ENCODE peak calls at places on chromosomes 5 and 9, in five cellular contexts. One of them, this sample, is unnamed.

GRCh38 chr5:37554938-37555337 is 175.8 kb downstream of the WDR70 start:
- DNase-seq in WTC11: no peak
- DNase-seq in epithelial cell of proximal tubule: no peak
- DNase-seq in nephron progenitor cell: no peak
- DNase-seq in OCI-LY7: peak; percentile 31
- DNase-seq in this sample: no peak

GRCh38 chr5:151079838-151080619 is 805 bp downstream of the TNIP1 start:
- DNase-seq in WTC11: no peak
- DNase-seq in epithelial cell of proximal tubule: no peak
- DNase-seq in nephron progenitor cell: no peak
- DNase-seq in OCI-LY7: no peak
- DNase-seq in this sample: no peak

GRCh38 chr5:178274826-178275537 is 42.4 kb upstream of the PHYKPL start:
- DNase-seq in epithelial cell of proximal tubule: no peak
- DNase-seq in OCI-LY7: no peak
- DNase-seq in WTC11: no peak
- DNase-seq in nephron progenitor cell: no peak
- DNase-seq in this sample: no peak

GRCh38 chr5:132105688-132106087 is 32.1 kb downstream of the CSF2 start:
- DNase-seq in OCI-LY7: no peak
- DNase-seq in WTC11: no peak
- DNase-seq in epithelial cell of proximal tubule: no peak
- DNase-seq in nephron progenitor cell: no peak
- DNase-seq in this sample: no peak

GRCh38 chr5:74390822-74391221 is 249.7 kb downstream of the ENC1 start:
- DNase-seq in WTC11: no peak
- DNase-seq in OCI-LY7: no peak
- DNase-seq in nephron progenitor cell: no peak
- DNase-seq in epithelial cell of proximal tubule: no peak
- DNase-seq in this sample: no peak

GRCh38 chr9:35675732-35676392 is 2.1 kb downstream of the CA9 start:
- DNase-seq in OCI-LY7: no peak
- DNase-seq in WTC11: peak; percentile 95
- DNase-seq in epithelial cell of proximal tubule: no peak
- DNase-seq in nephron progenitor cell: peak; percentile 94
- DNase-seq in this sample: no peak

GRCh38 chr5:57900356-57900944 is 417.8 kb upstream of the ACTBL2 start:
- DNase-seq in WTC11: no peak
- DNase-seq in OCI-LY7: no peak
- DNase-seq in epithelial cell of proximal tubule: no peak
- DNase-seq in nephron progenitor cell: no peak
- DNase-seq in this sample: no peak

GRCh38 chr5:28380172-28380571 is 1341.8 kb upstream of the CDH9 start:
- DNase-seq in WTC11: no peak
- DNase-seq in epithelial cell of proximal tubule: no peak
- DNase-seq in nephron progenitor cell: no peak
- DNase-seq in OCI-LY7: no peak
- DNase-seq in this sample: no peak

GRCh38 chr9:21904776-21905175 is 89.4 kb downstream of the CDKN2A start:
- DNase-seq in epithelial cell of proximal tubule: no peak
- DNase-seq in nephron progenitor cell: no peak
- DNase-seq in WTC11: peak; percentile 46
- DNase-seq in OCI-LY7: peak; percentile 19
- DNase-seq in this sample: no peak

GRCh38 chr5:17120209-17120608 is 97.2 kb upstream of the BASP1 start:
- DNase-seq in epithelial cell of proximal tubule: no peak
- DNase-seq in OCI-LY7: no peak
- DNase-seq in nephron progenitor cell: no peak
- DNase-seq in WTC11: no peak
- DNase-seq in this sample: no peak

GRCh38 chr9:110443146-110443877 is 105.6 kb upstream of the TXNDC8 start:
- DNase-seq in WTC11: no peak
- DNase-seq in OCI-LY7: no peak
- DNase-seq in epithelial cell of proximal tubule: no peak
- DNase-seq in nephron progenitor cell: no peak
- DNase-seq in this sample: no peak

GRCh38 chr5:71699233-71699632 is 19.8 kb upstream of the CARTPT start:
- DNase-seq in epithelial cell of proximal tubule: no peak
- DNase-seq in nephron progenitor cell: no peak
- DNase-seq in WTC11: no peak
- DNase-seq in OCI-LY7: no peak
- DNase-seq in this sample: no peak

GRCh38 chr9:34413229-34413852 is 36.6 kb upstream of the MYORG start:
- DNase-seq in WTC11: peak; percentile 78
- DNase-seq in epithelial cell of proximal tubule: no peak
- DNase-seq in OCI-LY7: peak; percentile 42
- DNase-seq in nephron progenitor cell: peak; percentile 93
- DNase-seq in this sample: peak; percentile 9

GRCh38 chr5:168211245-168211644 is 80.2 kb upstream of the WWC1 start:
- DNase-seq in WTC11: no peak
- DNase-seq in epithelial cell of proximal tubule: no peak
- DNase-seq in nephron progenitor cell: no peak
- DNase-seq in OCI-LY7: no peak
- DNase-seq in this sample: no peak

GRCh38 chr5:150394103-150394502 is 18.6 kb downstream of the CD74 start:
- DNase-seq in WTC11: no peak
- DNase-seq in nephron progenitor cell: no peak
- DNase-seq in epithelial cell of proximal tubule: no peak
- DNase-seq in OCI-LY7: no peak
- DNase-seq in this sample: no peak

GRCh38 chr9:121269030-121269887 is 1.3 kb downstream of the GSN start:
- DNase-seq in WTC11: no peak
- DNase-seq in OCI-LY7: no peak
- DNase-seq in nephron progenitor cell: no peak
- DNase-seq in epithelial cell of proximal tubule: no peak
- DNase-seq in this sample: no peak

GRCh38 chr9:129400971-129401622 is 219.8 kb downstream of the C9orf50 start:
- DNase-seq in nephron progenitor cell: no peak
- DNase-seq in epithelial cell of proximal tubule: no peak
- DNase-seq in OCI-LY7: no peak
- DNase-seq in WTC11: no peak
- DNase-seq in this sample: no peak

GRCh38 chr9:26656003-26656940 is 236.3 kb downstream of the CAAP1 start:
- DNase-seq in OCI-LY7: peak; percentile 5
- DNase-seq in epithelial cell of proximal tubule: no peak
- DNase-seq in nephron progenitor cell: peak; percentile 26
- DNase-seq in WTC11: peak; percentile 56
- DNase-seq in this sample: no peak

GRCh38 chr9:14627513-14627912 is 65.7 kb downstream of the ZDHHC21 start:
- DNase-seq in epithelial cell of proximal tubule: no peak
- DNase-seq in OCI-LY7: no peak
- DNase-seq in WTC11: no peak
- DNase-seq in nephron progenitor cell: no peak
- DNase-seq in this sample: no peak

GRCh38 chr9:125747765-125748510 is 765 bp downstream of the PBX3 start:
- DNase-seq in nephron progenitor cell: peak; percentile 49
- DNase-seq in epithelial cell of proximal tubule: no peak
- DNase-seq in OCI-LY7: peak; percentile 27
- DNase-seq in WTC11: peak; percentile 40
- DNase-seq in this sample: no peak

GRCh38 chr9:78118742-78119473 is 87.3 kb upstream of the GNAQ start:
- DNase-seq in WTC11: no peak
- DNase-seq in epithelial cell of proximal tubule: no peak
- DNase-seq in OCI-LY7: peak; percentile 21
- DNase-seq in nephron progenitor cell: no peak
- DNase-seq in this sample: peak; percentile 45

GRCh38 chr5:66475731-66476130 is 120.5 kb upstream of the MAST4 start:
- DNase-seq in nephron progenitor cell: no peak
- DNase-seq in WTC11: no peak
- DNase-seq in OCI-LY7: no peak
- DNase-seq in epithelial cell of proximal tubule: no peak
- DNase-seq in this sample: no peak
- TF ChIP-seq CTCF in nephron progenitor cell: no peak
- TF ChIP-seq CTCF in WTC11: no peak
- TF ChIP-seq CTCF in OCI-LY7: no peak
- TF ChIP-seq CTCF in epithelial cell of proximal tubule: no peak
- TF ChIP-seq CTCF in this sample: no peak

GRCh38 chr9:135786146-135786690 is 84.2 kb downstream of the KCNT1 start:
- DNase-seq in epithelial cell of proximal tubule: no peak
- DNase-seq in OCI-LY7: no peak
- DNase-seq in WTC11: no peak
- DNase-seq in nephron progenitor cell: no peak
- DNase-seq in this sample: no peak
- TF ChIP-seq CTCF in epithelial cell of proximal tubule: no peak
- TF ChIP-seq CTCF in OCI-LY7: no peak
- TF ChIP-seq CTCF in WTC11: no peak
- TF ChIP-seq CTCF in nephron progenitor cell: no peak
- TF ChIP-seq CTCF in this sample: no peak

DNA sequence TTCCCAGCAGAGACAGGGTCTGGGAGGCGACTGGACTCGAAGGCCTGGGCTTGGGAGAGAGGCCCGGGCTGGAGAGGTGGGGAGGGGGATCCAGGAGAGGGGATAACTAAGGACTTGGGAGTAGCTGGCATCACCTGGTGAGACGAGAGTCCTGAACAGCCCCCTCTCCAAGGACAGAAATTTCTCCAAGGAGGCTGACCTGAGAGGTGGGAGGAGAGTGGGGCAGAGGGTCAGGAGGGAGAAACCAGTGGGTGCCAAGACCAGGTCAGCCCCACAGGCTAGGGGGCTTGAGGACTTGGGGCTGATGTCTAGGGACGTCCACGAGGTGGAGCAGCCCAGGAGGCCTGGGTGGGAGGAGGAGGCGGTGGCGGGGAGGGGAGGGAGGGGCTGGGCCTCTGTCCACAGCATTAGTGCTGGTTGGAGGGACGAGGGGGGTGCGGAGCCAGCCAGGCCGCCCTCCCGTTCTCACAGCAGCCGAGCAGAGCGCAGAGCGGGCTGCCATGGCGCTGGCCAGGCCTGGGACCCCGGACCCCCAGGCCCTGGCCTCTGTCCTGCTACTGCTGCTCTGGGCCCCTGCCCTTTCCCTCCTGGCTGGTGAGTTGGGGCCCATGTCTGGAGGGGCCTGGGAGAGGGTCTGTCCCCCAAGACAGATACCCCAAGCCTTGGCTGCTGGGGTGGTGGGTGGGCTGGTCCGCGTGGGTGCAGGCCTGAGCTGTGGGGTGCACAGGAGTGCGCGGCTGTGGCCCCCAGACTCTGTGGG is at the start of gene CRB2:
- DNase-seq in OCI-LY7: no peak
- DNase-seq in epithelial cell of proximal tubule: no peak
- DNase-seq in nephron progenitor cell: peak; percentile 85
- DNase-seq in WTC11: peak; percentile 64
- DNase-seq in this sample: no peak
- TF ChIP-seq CTCF in OCI-LY7: no peak
- TF ChIP-seq CTCF in epithelial cell of proximal tubule: peak; percentile 24
- TF ChIP-seq CTCF in nephron progenitor cell: peak; percentile 25
- TF ChIP-seq CTCF in WTC11: no peak
- TF ChIP-seq CTCF in this sample: peak; percentile 50

DNA sequence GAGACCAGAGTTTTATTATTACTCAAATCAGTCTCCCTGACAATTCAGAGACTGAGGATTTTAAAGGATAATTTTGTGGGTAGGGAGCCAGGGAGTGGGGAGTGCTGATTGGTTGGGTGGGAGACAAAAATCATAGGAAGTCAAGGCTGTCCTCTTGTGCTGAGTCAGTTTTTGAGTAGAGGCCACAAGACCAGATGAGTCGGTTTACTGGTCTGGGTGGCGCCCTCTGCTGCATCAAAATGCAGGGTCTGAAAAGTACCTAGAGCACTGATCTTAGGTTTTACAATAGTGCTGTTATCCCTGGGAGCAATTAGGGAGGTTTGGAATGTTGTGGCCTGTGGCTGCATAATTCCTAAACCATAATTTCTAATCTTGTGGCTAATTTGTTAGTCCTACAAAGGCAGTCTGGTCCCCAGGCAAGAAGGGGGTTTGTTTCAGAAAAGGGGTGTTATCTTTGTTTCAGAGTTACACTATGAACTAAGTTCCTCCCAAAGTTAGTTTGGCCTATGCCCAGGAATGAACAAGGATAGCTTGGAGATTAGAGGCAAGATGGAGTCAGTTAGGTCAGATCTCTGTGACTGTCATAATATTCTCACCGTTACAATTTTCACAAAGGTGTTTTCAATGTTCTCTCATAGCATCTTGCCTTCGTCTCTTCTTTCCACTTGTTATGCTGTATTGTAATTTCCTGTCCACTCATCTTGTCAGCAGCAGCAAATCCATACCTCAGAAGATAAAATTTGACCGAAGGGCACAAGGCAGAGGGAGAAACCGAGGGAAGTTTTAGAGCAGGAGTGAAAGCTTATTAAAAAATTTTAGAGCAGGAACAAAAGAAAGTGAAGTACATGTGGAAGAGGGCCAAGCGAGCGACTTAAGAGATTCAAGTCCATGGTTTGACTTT is 59.2 kb upstream of the CLINT1 start:
- DNase-seq in WTC11: peak; percentile 76
- DNase-seq in nephron progenitor cell: peak; percentile 43
- DNase-seq in epithelial cell of proximal tubule: peak; percentile 50
- DNase-seq in OCI-LY7: peak; percentile 84
- DNase-seq in this sample: no peak
- TF ChIP-seq CTCF in WTC11: peak; percentile 29
- TF ChIP-seq CTCF in nephron progenitor cell: peak; percentile 41
- TF ChIP-seq CTCF in epithelial cell of proximal tubule: peak; percentile 78
- TF ChIP-seq CTCF in OCI-LY7: peak; percentile 90
- TF ChIP-seq CTCF in this sample: peak; percentile 49

DNA sequence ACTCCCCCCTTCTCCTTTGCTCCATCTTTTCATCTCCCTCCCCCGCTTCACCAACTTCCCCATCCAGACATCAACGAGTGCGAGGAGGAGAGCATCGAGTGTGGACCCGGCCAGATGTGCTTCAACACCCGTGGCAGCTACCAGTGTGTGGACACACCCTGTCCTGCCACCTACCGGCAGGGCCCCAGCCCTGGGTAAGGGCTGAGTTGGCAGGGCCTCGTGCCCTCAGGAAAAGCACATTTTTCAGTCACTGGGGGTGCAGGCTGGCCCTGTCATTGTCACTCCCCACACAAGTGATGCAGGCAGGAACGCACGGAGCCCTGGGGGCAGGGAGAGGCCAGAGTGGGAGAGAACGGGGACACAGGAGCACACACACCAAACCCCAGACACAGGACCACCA is 12.4 kb upstream of the ASS1 start:
- DNase-seq in WTC11: no peak
- DNase-seq in nephron progenitor cell: no peak
- DNase-seq in epithelial cell of proximal tubule: no peak
- DNase-seq in OCI-LY7: no peak
- DNase-seq in this sample: no peak
- TF ChIP-seq CTCF in WTC11: no peak
- TF ChIP-seq CTCF in nephron progenitor cell: no peak
- TF ChIP-seq CTCF in epithelial cell of proximal tubule: peak; percentile 36
- TF ChIP-seq CTCF in OCI-LY7: no peak
- TF ChIP-seq CTCF in this sample: peak; percentile 10

This sample was measured in kidney epithelial cell.